ENCODE peak calls at places on chromosomes 12 and 14, in nine cellular contexts. V, U, G, L, Y, S, K, E and A are unnamed samples.

GRCh38 chr12:51360315-51360714 is 13.8 kb upstream of the CELA1 start:
- DNase-seq in V (no peak), U (no peak), G (no peak), L (no peak), Y (no peak), S (no peak), K (no peak), E (no peak), A (no peak)

GRCh38 chr14:82412545-82412944 is 878.9 kb upstream of the SEL1L start:
- DNase-seq in V (no peak), U (no peak), G (no peak), L (no peak), Y (no peak), S (no peak), K (no peak), E (no peak), A (no peak)

GRCh38 chr14:20612403-20612802 is 21.2 kb upstream of the RNASE12 start:
- DNase-seq in V (no peak), U (no peak), G (no peak), L (no peak), Y (no peak), S (no peak), K (no peak), E (no peak), A (no peak)

GRCh38 chr14:101737414-101738367 is 23.8 kb upstream of the PPP2R5C start:
- DNase-seq in V (peak; percentile 18), U (no peak), G (no peak), L (no peak), Y (no peak), S (no peak), K (no peak), E (no peak), A (peak; percentile 69)

GRCh38 chr12:71551529-71551928 is 111.9 kb downstream of the LGR5 start:
- DNase-seq in V (no peak), U (no peak), G (no peak), L (peak; percentile 7), Y (peak; percentile 58), S (no peak), K (no peak), E (no peak), A (no peak)

GRCh38 chr14:95361373-95362179 is 41.9 kb upstream of the CLMN start:
- DNase-seq in V (peak; percentile 72), U (peak; percentile 29), G (peak; percentile 94), L (peak; percentile 24), Y (peak; percentile 46), S (no peak), K (no peak), E (peak; percentile 2), A (no peak)

GRCh38 chr14:20580242-20580641 is 7.6 kb downstream of the RNASE11 start:
- DNase-seq in V (no peak), U (no peak), G (no peak), L (no peak), Y (no peak), S (no peak), K (no peak), E (no peak), A (no peak)

GRCh38 chr12:39451977-39452376 is 9.1 kb upstream of the KIF21A start:
- DNase-seq in V (no peak), U (no peak), G (no peak), L (no peak), Y (no peak), S (no peak), K (no peak), E (no peak), A (no peak)

GRCh38 chr14:21796912-21797311 is 123.3 kb upstream of the OR4E1 start:
- DNase-seq in V (no peak), U (no peak), G (peak; percentile 71), L (no peak), Y (peak; percentile 2), S (no peak), K (no peak), E (no peak), A (no peak)

GRCh38 chr12:120925740-120926563 is 21.8 kb upstream of the SPPL3 start:
- DNase-seq in V (no peak), U (no peak), G (peak; percentile 96), L (peak; percentile 89), Y (no peak), S (no peak), K (no peak), E (peak; percentile 77), A (no peak)

GRCh38 chr12:81077686-81078441 is at the start of gene ACSS3:
- DNase-seq in V (peak; percentile 21), U (peak; percentile 71), G (peak; percentile 98), L (no peak), Y (peak; percentile 62), S (peak; percentile 43), K (peak; percentile 80), E (peak; percentile 50), A (no peak)

GRCh38 chr12:64526859-64527258 is 74.9 kb downstream of the TBK1 start:
- DNase-seq in V (no peak), U (no peak), G (no peak), L (no peak), Y (no peak), S (no peak), K (no peak), E (no peak), A (no peak)

GRCh38 chr12:127485528-127485927 is 781.4 kb upstream of the TMEM132C start:
- DNase-seq in V (no peak), U (no peak), G (peak; percentile 63), L (no peak), Y (no peak), S (no peak), K (no peak), E (peak; percentile 30), A (no peak)

GRCh38 chr14:104112113-104112505 is 26.3 kb upstream of the KIF26A start:
- DNase-seq in V (no peak), U (no peak), G (peak; percentile 22), L (no peak), Y (no peak), S (no peak), K (no peak), E (no peak), A (no peak)

GRCh38 chr14:102262894-102263462 is 42.0 kb downstream of the MOK start:
- DNase-seq in V (no peak), U (no peak), G (peak; percentile 65), L (peak; percentile 29), Y (peak; percentile 77), S (no peak), K (peak; percentile 35), E (peak; percentile 36), A (no peak)

GRCh38 chr12:53676715-53677611 is 1.1 kb upstream of the ATP5MC2 start:
- DNase-seq in V (peak; percentile 45), U (peak; percentile 66), G (peak; percentile 89), L (no peak), Y (peak; percentile 72), S (peak; percentile 33), K (peak; percentile 74), E (no peak), A (no peak)

GRCh38 chr14:86787782-86788181 is 1205.2 kb downstream of the GALC start:
- DNase-seq in V (no peak), U (no peak), G (no peak), L (no peak), Y (peak; percentile 79), S (no peak), K (no peak), E (no peak), A (no peak)

GRCh38 chr12:11555195-11555594 is 94.3 kb upstream of the ETV6 start:
- DNase-seq in V (no peak), U (no peak), G (no peak), L (no peak), Y (no peak), S (no peak), K (no peak), E (no peak), A (no peak)
- H3K27ac ChIP-seq in V (no peak overlapping the region), U (no peak overlapping the region), G (no peak overlapping the region), L (no peak overlapping the region), Y (no peak overlapping the region), S (peak overlapping the region; percentile 89), K (no peak overlapping the region), E (no peak overlapping the region), A (no peak overlapping the region)

DNA sequence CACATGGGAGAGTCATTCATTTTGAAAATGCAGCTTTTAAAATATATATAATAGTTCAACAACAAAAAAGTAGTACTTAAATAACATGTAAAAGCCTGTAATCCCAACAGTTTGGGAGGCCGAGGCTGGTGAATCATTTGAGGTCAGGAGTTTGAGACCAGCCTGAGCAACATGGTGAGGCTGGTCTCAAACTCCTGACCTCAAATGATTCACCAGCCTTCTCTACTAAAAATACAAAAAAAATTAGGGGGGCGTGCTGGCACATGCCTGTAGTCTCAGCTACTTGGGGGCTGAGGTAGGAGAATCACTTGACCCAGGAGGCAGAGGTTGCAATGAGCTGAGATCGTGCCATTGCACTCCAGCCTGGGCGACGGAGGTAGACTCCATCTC is 256.3 kb upstream of the RGS6 start:
- DNase-seq in V (no peak), U (no peak), G (no peak), L (no peak), Y (no peak), S (no peak), K (no peak), E (no peak), A (no peak)
- H3K27ac ChIP-seq in V (no peak overlapping the region), U (no peak overlapping the region), G (no peak overlapping the region), L (no peak overlapping the region), Y (no peak overlapping the region), S (no peak overlapping the region), K (no peak overlapping the region), E (no peak overlapping the region), A (no peak overlapping the region)

GRCh38 chr12:28367326-28367725 is 177.1 kb downstream of the CCDC91 start:
- DNase-seq in V (no peak), U (no peak), G (no peak), L (no peak), Y (no peak), S (no peak), K (no peak), E (no peak), A (no peak)

GRCh38 chr12:28369483-28369882 is 179.2 kb downstream of the CCDC91 start:
- DNase-seq in V (no peak), U (no peak), G (no peak), L (no peak), Y (no peak), S (no peak), K (no peak), E (no peak), A (no peak)

DNA sequence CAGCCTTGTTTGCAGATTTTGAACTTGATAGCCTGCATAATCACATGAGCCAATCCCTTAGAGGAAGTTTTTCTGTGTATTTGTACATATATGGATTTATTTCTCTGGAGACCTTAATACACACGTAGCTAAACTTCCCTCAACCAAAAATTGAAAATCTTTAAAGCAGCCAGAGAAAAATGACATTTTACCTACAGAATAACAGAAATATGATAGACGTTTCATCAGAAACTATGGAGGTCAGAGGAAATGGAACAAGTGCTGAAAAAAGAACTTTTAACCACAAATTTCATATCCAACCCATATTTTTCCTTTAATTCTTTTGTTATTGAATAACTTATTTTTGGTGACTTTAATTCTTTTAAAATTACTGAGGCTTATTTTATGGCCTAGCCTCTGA is 177.7 kb downstream of the CCDC91 start:
- DNase-seq in V (no peak), U (no peak), G (no peak), L (no peak), Y (no peak), S (no peak), K (no peak), E (no peak), A (no peak)
- H3K27ac ChIP-seq in V (no peak overlapping the region), U (no peak overlapping the region), G (no peak overlapping the region), L (no peak overlapping the region), Y (no peak overlapping the region), S (no peak overlapping the region), K (no peak overlapping the region), E (no peak overlapping the region), A (no peak overlapping the region)

DNA sequence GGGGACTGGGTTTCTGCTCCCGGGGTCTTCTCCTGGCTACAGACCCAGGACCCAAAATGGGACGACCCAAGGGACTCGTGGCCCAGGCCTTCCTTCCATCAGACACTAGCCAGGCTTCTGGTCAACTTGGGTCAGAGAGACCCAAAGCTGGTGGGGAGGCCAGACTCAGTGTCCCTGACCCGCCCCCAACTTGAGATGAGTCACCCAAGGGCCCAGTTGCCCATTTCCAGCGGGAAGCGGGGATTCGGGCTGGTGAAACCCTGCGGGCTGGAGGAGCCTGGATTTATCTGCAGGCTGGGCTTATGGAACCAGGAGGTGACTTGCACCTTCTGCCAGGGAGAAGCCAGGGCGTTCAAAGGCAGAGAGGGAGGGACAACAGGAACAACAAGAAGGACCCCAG is 81.5 kb downstream of the RFLNA start:
- DNase-seq in V (no peak), U (no peak), G (no peak), L (no peak), Y (no peak), S (no peak), K (no peak), E (no peak), A (no peak)
- H3K27ac ChIP-seq in V (no peak overlapping the region), U (peak overlapping the region; percentile 44), G (no peak overlapping the region), L (no peak overlapping the region), Y (no peak overlapping the region), S (peak overlapping the region; percentile 33), K (no peak overlapping the region), E (no peak overlapping the region), A (no peak overlapping the region)